ENCODE peak calls at places on chromosome 7, in seven cellular contexts. One of them, this sample, is unnamed.
A peak's percentile ranks its signal among the peaks of the same experiment; 100 is the strongest.

GRCh38 chr7:134367956-134368749 is 51.4 kb upstream of the SLC35B4 start:
- DNase-seq in AG09309: no peak
- DNase-seq in HEK293T: no peak
- DNase-seq in erythroblast: no peak
- DNase-seq in amniotic stem cell: no peak
- DNase-seq in A549: peak; percentile 65
- DNase-seq in posterior vena cava: no peak
- DNase-seq in this sample: no peak

GRCh38 chr7:47970750-47971149 is 8.7 kb downstream of the HUS1 start:
- DNase-seq in AG09309: peak; percentile 21
- DNase-seq in HEK293T: no peak
- DNase-seq in erythroblast: no peak
- DNase-seq in amniotic stem cell: no peak
- DNase-seq in A549: no peak
- DNase-seq in posterior vena cava: no peak
- DNase-seq in this sample: no peak

GRCh38 chr7:41567350-41568114 is 135.4 kb downstream of the INHBA start:
- DNase-seq in AG09309: no peak
- DNase-seq in HEK293T: no peak
- DNase-seq in erythroblast: no peak
- DNase-seq in amniotic stem cell: no peak
- DNase-seq in A549: no peak
- DNase-seq in posterior vena cava: no peak
- DNase-seq in this sample: no peak

GRCh38 chr7:26777383-26777782 is 87.0 kb downstream of the SKAP2 start:
- DNase-seq in AG09309: no peak
- DNase-seq in HEK293T: no peak
- DNase-seq in erythroblast: peak; percentile 1
- DNase-seq in amniotic stem cell: no peak
- DNase-seq in A549: no peak
- DNase-seq in posterior vena cava: no peak
- DNase-seq in this sample: no peak

GRCh38 chr7:37786741-37787569 is 61.4 kb upstream of the NME8 start:
- DNase-seq in AG09309: no peak
- DNase-seq in HEK293T: no peak
- DNase-seq in erythroblast: no peak
- DNase-seq in amniotic stem cell: no peak
- DNase-seq in A549: no peak
- DNase-seq in posterior vena cava: no peak
- DNase-seq in this sample: no peak

GRCh38 chr7:38398725-38399321 is 125.4 kb upstream of the TARP start:
- DNase-seq in AG09309: no peak
- DNase-seq in HEK293T: peak; percentile 68
- DNase-seq in erythroblast: peak; percentile 37
- DNase-seq in amniotic stem cell: no peak
- DNase-seq in A549: peak; percentile 53
- DNase-seq in posterior vena cava: peak; percentile 88
- DNase-seq in this sample: no peak

GRCh38 chr7:25665346-25665745 is 437.1 kb upstream of the NPVF start:
- DNase-seq in AG09309: no peak
- DNase-seq in HEK293T: no peak
- DNase-seq in erythroblast: no peak
- DNase-seq in amniotic stem cell: no peak
- DNase-seq in A549: no peak
- DNase-seq in posterior vena cava: peak; percentile 85
- DNase-seq in this sample: no peak

GRCh38 chr7:2666130-2666529 is 21.9 kb upstream of the AMZ1 start:
- DNase-seq in AG09309: no peak
- DNase-seq in HEK293T: no peak
- DNase-seq in erythroblast: no peak
- DNase-seq in amniotic stem cell: no peak
- DNase-seq in A549: no peak
- DNase-seq in posterior vena cava: no peak
- DNase-seq in this sample: no peak

GRCh38 chr7:126202177-126202576 is 1050.6 kb downstream of the GRM8 start:
- DNase-seq in AG09309: no peak
- DNase-seq in HEK293T: no peak
- DNase-seq in erythroblast: no peak
- DNase-seq in amniotic stem cell: no peak
- DNase-seq in A549: no peak
- DNase-seq in posterior vena cava: no peak
- DNase-seq in this sample: no peak

GRCh38 chr7:36154255-36155212 is 1.5 kb downstream of the EEPD1 start:
- DNase-seq in AG09309: no peak
- DNase-seq in HEK293T: no peak
- DNase-seq in erythroblast: no peak
- DNase-seq in amniotic stem cell: no peak
- DNase-seq in A549: no peak
- DNase-seq in posterior vena cava: no peak
- DNase-seq in this sample: no peak

GRCh38 chr7:74453321-74454011 is at the start of gene GTF2IRD1:
- DNase-seq in AG09309: peak; percentile 35
- DNase-seq in HEK293T: peak; percentile 87
- DNase-seq in erythroblast: peak; percentile 14
- DNase-seq in amniotic stem cell: peak; percentile 49
- DNase-seq in A549: peak; percentile 81
- DNase-seq in posterior vena cava: peak; percentile 89
- DNase-seq in this sample: no peak

GRCh38 chr7:117130262-117130661 is 177.0 kb downstream of the ST7 start:
- DNase-seq in AG09309: no peak
- DNase-seq in HEK293T: no peak
- DNase-seq in erythroblast: no peak
- DNase-seq in amniotic stem cell: no peak
- DNase-seq in A549: no peak
- DNase-seq in posterior vena cava: no peak
- DNase-seq in this sample: no peak

This sample was measured in iPS DF 19.7.